ENCODE peak calls at places on chromosomes 2 and 18, in eight cellular contexts. G, X, Z, O, E, T, V and N are unnamed samples.

GRCh38 chr18:50620319-50620718 is 60.4 kb downstream of the MAPK4 start:
- DNase-seq in G (no peak), X (no peak), Z (no peak), O (no peak), E (no peak), T (no peak), V (no peak), N (no peak)

GRCh38 chr2:239869272-239870155 is 155.6 kb downstream of the NDUFA10 start:
- DNase-seq in G (no peak), X (peak; percentile 61), Z (no peak), O (no peak), E (no peak), T (no peak), V (peak; percentile 9), N (no peak)

GRCh38 chr2:30222636-30223360 is 8.5 kb upstream of the LBH start:
- DNase-seq in G (no peak), X (no peak), Z (no peak), O (no peak), E (peak; percentile 45), T (no peak), V (no peak), N (no peak)

GRCh38 chr18:79477711-79478483 is 82.2 kb downstream of the NFATC1 start:
- DNase-seq in G (no peak), X (peak; percentile 42), Z (no peak), O (no peak), E (peak; percentile 55), T (no peak), V (no peak), N (no peak)

GRCh38 chr2:26922638-26923466 is 47.6 kb upstream of the MAPRE3 start:
- DNase-seq in G (peak; percentile 42), X (peak; percentile 63), Z (peak; percentile 34), O (peak; percentile 89), E (peak; percentile 74), T (peak; percentile 6), V (peak; percentile 26), N (no peak)

GRCh38 chr2:25131567-25132295 is 36.6 kb downstream of the POMC start:
- DNase-seq in G (peak; percentile 38), X (no peak), Z (no peak), O (peak; percentile 60), E (no peak), T (no peak), V (peak; percentile 51), N (peak; percentile 60)

GRCh38 chr18:28015671-28016070 is 161.3 kb downstream of the CDH2 start:
- DNase-seq in G (no peak), X (no peak), Z (no peak), O (peak; percentile 22), E (no peak), T (no peak), V (no peak), N (no peak)

GRCh38 chr2:69777778-69778089 is 35.8 kb downstream of the ANXA4 start:
- DNase-seq in G (no peak), X (no peak), Z (no peak), O (peak; percentile 59), E (no peak), T (no peak), V (no peak), N (no peak)

GRCh38 chr18:42614619-42615293 is 500.7 kb downstream of the RIT2 start:
- DNase-seq in G (peak; percentile 65), X (no peak), Z (no peak), O (no peak), E (no peak), T (no peak), V (no peak), N (no peak)

GRCh38 chr18:52387246-52387645 is 47.2 kb downstream of the DCC start:
- DNase-seq in G (no peak), X (no peak), Z (no peak), O (no peak), E (no peak), T (no peak), V (no peak), N (no peak)

GRCh38 chr2:231930601-231931281 is 4.5 kb upstream of the NPPC start:
- DNase-seq in G (peak; percentile 78), X (peak; percentile 29), Z (no peak), O (no peak), E (peak; percentile 86), T (no peak), V (no peak), N (no peak)

GRCh38 chr2:20997953-20998722 is 45.7 kb downstream of the APOB start:
- DNase-seq in G (no peak), X (no peak), Z (no peak), O (no peak), E (no peak), T (no peak), V (no peak), N (no peak)

GRCh38 chr2:81839780-81840179 is 1535.2 kb upstream of the LRRTM1 start:
- DNase-seq in G (no peak), X (no peak), Z (no peak), O (no peak), E (no peak), T (no peak), V (no peak), N (no peak)

GRCh38 chr2:99754215-99754614 is 264.4 kb upstream of the REV1 start:
- DNase-seq in G (no peak), X (no peak), Z (no peak), O (no peak), E (no peak), T (peak; percentile 70), V (no peak), N (no peak)

GRCh38 chr18:3690682-3691066 is 240.7 kb downstream of the TGIF1 start:
- DNase-seq in G (no peak), X (no peak), Z (no peak), O (no peak), E (no peak), T (peak; percentile 46), V (no peak), N (no peak)

GRCh38 chr2:667332-668000 is 9.7 kb downstream of the TMEM18 start:
- DNase-seq in G (no peak), X (no peak), Z (no peak), O (peak; percentile 57), E (no peak), T (peak; percentile 85), V (no peak), N (no peak)

GRCh38 chr2:239910404-239910803 is 114.7 kb downstream of the NDUFA10 start:
- DNase-seq in G (no peak), X (peak; percentile 33), Z (no peak), O (no peak), E (no peak), T (no peak), V (no peak), N (no peak)

GRCh38 chr2:172614932-172615331 is 59.0 kb downstream of the PDK1 start:
- DNase-seq in G (no peak), X (no peak), Z (no peak), O (no peak), E (no peak), T (no peak), V (no peak), N (no peak)

GRCh38 chr2:188957646-188958045 is 16.5 kb upstream of the COL3A1 start:
- DNase-seq in G (no peak), X (no peak), Z (no peak), O (no peak), E (no peak), T (no peak), V (no peak), N (no peak)

GRCh38 chr2:101038455-101039255 is 36.6 kb downstream of the RPL31 start:
- DNase-seq in G (no peak), X (no peak), Z (no peak), O (peak; percentile 62), E (no peak), T (no peak), V (no peak), N (no peak)

GRCh38 chr2:101037161-101037755 is 35.2 kb downstream of the RPL31 start:
- DNase-seq in G (no peak), X (no peak), Z (no peak), O (no peak), E (no peak), T (no peak), V (no peak), N (no peak)

GRCh38 chr2:101041413-101041812 is 39.3 kb downstream of the RPL31 start:
- DNase-seq in G (no peak), X (no peak), Z (no peak), O (no peak), E (no peak), T (no peak), V (no peak), N (no peak)

GRCh38 chr2:101040761-101041160 is 38.7 kb downstream of the RPL31 start:
- DNase-seq in G (no peak), X (no peak), Z (no peak), O (no peak), E (no peak), T (no peak), V (no peak), N (no peak)

GRCh38 chr2:101040072-101040471 is 38.0 kb downstream of the RPL31 start:
- DNase-seq in G (no peak), X (no peak), Z (no peak), O (no peak), E (no peak), T (no peak), V (no peak), N (no peak)
- H3K4me1 ChIP-seq in G (peaks cover 50% of the 10 kb centered on the region), X (no peaks in the 10 kb centered on the region), Z (no peaks in the 10 kb centered on the region), O (no peaks in the 10 kb centered on the region), E (no peaks in the 10 kb centered on the region), T (no peaks in the 10 kb centered on the region), V (no peaks in the 10 kb centered on the region), N (peaks cover 14% of the 10 kb centered on the region)

GRCh38 chr18:76499596-76500340 is 4.7 kb upstream of the ZNF516 start:
- DNase-seq in G (no peak), X (no peak), Z (no peak), O (no peak), E (no peak), T (no peak), V (no peak), N (no peak)

GRCh38 chr18:76504749-76505148 is 9.7 kb upstream of the ZNF516 start:
- DNase-seq in G (no peak), X (no peak), Z (no peak), O (no peak), E (no peak), T (no peak), V (no peak), N (no peak)

GRCh38 chr18:76503999-76504398 is 9.0 kb upstream of the ZNF516 start:
- DNase-seq in G (no peak), X (no peak), Z (no peak), O (peak; percentile 23), E (no peak), T (no peak), V (no peak), N (no peak)

GRCh38 chr18:76503595-76503994 is 8.6 kb upstream of the ZNF516 start:
- DNase-seq in G (no peak), X (no peak), Z (no peak), O (peak; percentile 39), E (no peak), T (no peak), V (no peak), N (no peak)

GRCh38 chr18:76502551-76502950 is 7.5 kb upstream of the ZNF516 start:
- DNase-seq in G (no peak), X (no peak), Z (no peak), O (no peak), E (no peak), T (no peak), V (no peak), N (no peak)
- H3K27ac ChIP-seq in G (no peak overlapping the region), X (no peak overlapping the region), Z (no peak overlapping the region), O (no peak overlapping the region), E (no peak overlapping the region), T (no peak overlapping the region), V (no peak overlapping the region), N (no peak overlapping the region)

GRCh38 chr18:10682368-10682714 is 156.5 kb downstream of the NAPG start:
- DNase-seq in G (no peak), X (no peak), Z (no peak), O (peak; percentile 28), E (no peak), T (no peak), V (no peak), N (no peak)
- TF ChIP-seq CTCF in G (no peak), X (no peak), Z (no peak), O (peak; percentile 39), E (no peak), T (no peak), V (no peak), N (no peak)

GRCh38 chr2:216352653-216353270 is 19.5 kb downstream of the MARCHF4 start:
- DNase-seq in G (no peak), X (no peak), Z (no peak), O (no peak), E (no peak), T (no peak), V (no peak), N (no peak)
- H3K4me1 ChIP-seq in G (peaks cover 10% of the 10 kb centered on the region), X (no peaks in the 10 kb centered on the region), Z (no peaks in the 10 kb centered on the region), O (peaks cover 28% of the 10 kb centered on the region), E (no peaks in the 10 kb centered on the region), T (peaks cover 27% of the 10 kb centered on the region), V (no peaks in the 10 kb centered on the region), N (peaks cover 4% of the 10 kb centered on the region)